ENCODE peak calls at places on chromosome 16, in ten cellular contexts. Q is uterus, B is skeletal muscle cell, T is testis, U is keratinocyte, R is IMR-90, N is SK-N-SH, L is stomach, G is H7, O is heart right ventricle. M is an unnamed sample.

GRCh38 chr16:87648236-87648635 is 45.9 kb downstream of the JPH3 start:
- DNase-seq in L (no peak), R (no peak), B (no peak), O (no peak), Q (no peak), G (peak; percentile 74), N (peak; percentile 52), U (no peak), T (peak; percentile 89), M (no peak)

GRCh38 chr16:56349711-56350161 is 75.6 kb downstream of the AMFR start:
- DNase-seq in U (no peak), T (no peak), N (no peak), B (no peak), R (no peak), G (no peak), O (no peak), L (no peak), Q (no peak), M (no peak)

GRCh38 chr16:19486744-19487325 is 35.1 kb downstream of the GDE1 start:
- DNase-seq in L (no peak), O (no peak), G (no peak), N (no peak), R (no peak), U (no peak), B (no peak), T (no peak), Q (no peak), M (no peak)

GRCh38 chr16:75471723-75472634 is 7.5 kb upstream of the TMEM170A start:
- DNase-seq in U (no peak), L (peak; percentile 59), G (peak; percentile 88), B (no peak), T (peak; percentile 77), O (no peak), Q (peak; percentile 53), N (peak; percentile 91), R (peak; percentile 64), M (no peak)

GRCh38 chr16:30997000-30997886 is 12.2 kb downstream of the HSD3B7 start:
- DNase-seq in T (peak; percentile 86), R (peak; percentile 41), U (peak; percentile 82), N (peak; percentile 97), Q (peak; percentile 89), O (peak; percentile 90), B (no peak), G (peak; percentile 100), L (peak; percentile 83), M (no peak)

GRCh38 chr16:19382887-19383816 is 34.5 kb upstream of the TMC5 start:
- DNase-seq in G (peak; percentile 20), T (no peak), U (no peak), B (no peak), Q (no peak), N (peak; percentile 78), R (no peak), L (peak; percentile 44), O (no peak), M (no peak)

GRCh38 chr16:75027520-75028300 is 28.9 kb downstream of the ZNRF1 start:
- DNase-seq in U (no peak), R (peak; percentile 31), B (no peak), G (no peak), O (no peak), L (no peak), T (no peak), N (no peak), Q (no peak), M (no peak)

GRCh38 chr16:26963109-26963508 is 103.6 kb upstream of the C16orf82 start:
- DNase-seq in B (no peak), T (peak; percentile 34), G (peak; percentile 85), R (peak; percentile 36), L (no peak), O (no peak), Q (no peak), U (no peak), N (peak; percentile 27), M (no peak)

GRCh38 chr16:86388976-86389375 is 121.4 kb upstream of the FOXF1 start:
- DNase-seq in O (no peak), R (no peak), L (no peak), T (no peak), N (no peak), G (no peak), U (no peak), B (no peak), Q (no peak), M (no peak)

GRCh38 chr16:50771366-50771765 is 29.5 kb downstream of the CYLD start:
- DNase-seq in B (peak; percentile 11), Q (no peak), N (no peak), U (no peak), T (no peak), G (no peak), L (no peak), O (no peak), R (peak; percentile 88), M (no peak)

GRCh38 chr16:31452631-31453106 is 6.6 kb upstream of the ARMC5 start:
- DNase-seq in T (peak; percentile 40), Q (no peak), U (no peak), N (no peak), B (peak; percentile 83), L (no peak), G (no peak), R (peak; percentile 94), O (no peak), M (no peak)

GRCh38 chr16:9323170-9323569 is 231.7 kb downstream of the HAPSTR1 start:
- DNase-seq in B (no peak), R (no peak), U (no peak), O (no peak), Q (no peak), G (no peak), L (no peak), N (no peak), T (no peak), M (no peak)

GRCh38 chr16:19804538-19805323 is 79.9 kb downstream of the GPRC5B start:
- DNase-seq in N (no peak), G (peak; percentile 42), T (no peak), Q (no peak), L (peak; percentile 77), B (no peak), O (peak; percentile 66), U (no peak), R (no peak), M (no peak)

GRCh38 chr16:57027067-57027466 is 37.7 kb downstream of the NLRC5 start:
- DNase-seq in L (no peak), B (no peak), N (no peak), Q (no peak), O (no peak), U (no peak), G (no peak), T (no peak), R (no peak), M (no peak)

GRCh38 chr16:77794586-77794985 is 6.2 kb downstream of the VAT1L start:
- DNase-seq in G (no peak), L (no peak), B (peak; percentile 48), N (no peak), R (peak; percentile 92), O (no peak), U (no peak), Q (no peak), T (no peak), M (peak; percentile 42)

GRCh38 chr16:11794991-11795886 is 1.8 kb downstream of the ZC3H7A start:
- DNase-seq in U (no peak), R (no peak), T (no peak), G (no peak), L (no peak), B (no peak), N (no peak), O (no peak), Q (no peak), M (no peak)
- H3K4me3 ChIP-seq in U (peak overlapping the region; percentile 73), R (peak overlapping the region; percentile 55), T (no peak overlapping the region), G (no peak overlapping the region), L (peak overlapping the region; percentile 76), B (peak overlapping the region; percentile 93), N (peak overlapping the region; percentile 77), O (peak overlapping the region; percentile 91), Q (no peak overlapping the region), M (peak overlapping the region; percentile 95)

DNA sequence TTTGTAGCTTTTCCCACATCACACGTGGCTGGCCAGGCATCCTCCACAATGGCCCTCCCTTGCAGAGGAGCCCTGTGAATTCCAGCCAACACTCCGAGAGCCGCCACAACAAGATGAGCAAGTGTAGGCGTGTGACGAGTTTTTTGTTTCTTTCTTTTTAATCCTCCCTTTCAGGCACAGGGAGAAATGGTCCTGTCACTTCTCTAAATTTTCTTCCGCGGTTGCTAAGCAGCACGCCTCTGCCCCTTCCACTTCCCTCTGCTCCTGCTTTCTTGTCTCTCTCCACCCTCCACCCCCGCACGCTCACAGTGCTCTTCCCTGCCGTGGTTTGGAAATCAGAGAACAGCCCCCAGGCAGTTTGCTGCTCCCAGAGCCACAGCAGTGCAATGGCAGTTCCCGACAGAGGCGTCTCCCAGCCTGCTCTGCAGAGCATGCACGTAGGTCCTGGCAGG is 68.0 kb upstream of the MRTFB start:
- DNase-seq in Q (peak; percentile 68), T (peak; percentile 68), L (no peak), O (peak; percentile 55), B (peak; percentile 58), N (peak; percentile 81), G (peak; percentile 75), U (no peak), R (peak; percentile 72), M (no peak)
- H3K4me3 ChIP-seq in Q (peak overlapping the region; percentile 32), T (no peak overlapping the region), L (peak overlapping the region; percentile 35), O (peak overlapping the region; percentile 17), B (peak overlapping the region; percentile 31), N (peak overlapping the region; percentile 32), G (peak overlapping the region; percentile 25), U (no peak overlapping the region), R (peak overlapping the region; percentile 15), M (peak overlapping the region; percentile 15)

GRCh38 chr16:69466547-69466946 is 42.1 kb downstream of the CYB5B start:
- DNase-seq in L (no peak), O (no peak), T (no peak), U (no peak), Q (no peak), G (no peak), R (no peak), B (no peak), N (no peak), M (no peak)

GRCh38 chr16:69465881-69466280 is 41.5 kb downstream of the CYB5B start:
- DNase-seq in O (no peak), G (no peak), T (no peak), R (no peak), U (no peak), Q (no peak), N (no peak), L (no peak), B (no peak), M (no peak)

GRCh38 chr16:69463876-69464275 is 39.5 kb downstream of the CYB5B start:
- DNase-seq in B (no peak), R (no peak), G (no peak), L (no peak), Q (no peak), U (no peak), T (no peak), O (no peak), N (no peak), M (no peak)

GRCh38 chr16:69467531-69468204 is 43.2 kb downstream of the CYB5B start:
- DNase-seq in O (no peak), N (no peak), G (no peak), L (no peak), R (no peak), B (no peak), U (no peak), Q (no peak), T (no peak), M (no peak)

GRCh38 chr16:69465083-69465721 is 40.8 kb downstream of the CYB5B start:
- DNase-seq in T (no peak), O (no peak), N (no peak), Q (no peak), G (no peak), U (no peak), L (no peak), B (no peak), R (peak; percentile 79), M (no peak)
- H3K4me3 ChIP-seq in T (no peak overlapping the region), O (no peak overlapping the region), N (no peak overlapping the region), Q (no peak overlapping the region), G (no peak overlapping the region), U (no peak overlapping the region), L (no peak overlapping the region), B (no peak overlapping the region), R (no peak overlapping the region), M (no peak overlapping the region)

GRCh38 chr16:12504312-12504711 is 299.4 kb downstream of the CPPED1 start:
- DNase-seq in L (no peak), B (no peak), N (no peak), R (peak; percentile 59), T (no peak), U (no peak), G (no peak), Q (no peak), O (no peak), M (no peak)
- H3K4me3 ChIP-seq in L (no peak overlapping the region), B (no peak overlapping the region), N (no peak overlapping the region), R (no peak overlapping the region), T (no peak overlapping the region), U (no peak overlapping the region), G (no peak overlapping the region), Q (no peak overlapping the region), O (no peak overlapping the region), M (no peak overlapping the region)

M was measured in kidney epithelial cell.